ENCODE peak calls at places on chromosomes 1 and 21, in four cellular contexts. S is hepatocyte, G is BJ, L is neural progenitor cell. U is an unnamed sample.

GRCh38 chr1:245807306-245807705 is 652.5 kb downstream of the KIF26B start:
- DNase-seq in L (no peak), G (no peak), S (no peak), U (no peak)

GRCh38 chr1:154863702-154864174 is 6.3 kb downstream of the KCNN3 start:
- DNase-seq in S (peak), G (no peak), L (peak), U (peak)

GRCh38 chr1:61052393-61053280 is 29.7 kb upstream of the NFIA start:
- DNase-seq in G (no peak), S (no peak), L (peak), U (peak)

GRCh38 chr1:162916407-162916806 is 55.4 kb upstream of the CCDC190 start:
- DNase-seq in S (no peak), G (no peak), L (no peak), U (no peak)

GRCh38 chr1:202658251-202658650 is 52.0 kb downstream of the SYT2 start:
- DNase-seq in S (no peak), G (no peak), L (no peak), U (no peak)

GRCh38 chr1:213192026-213192425 is 141.0 kb downstream of the RPS6KC1 start:
- DNase-seq in L (no peak), S (no peak), G (no peak), U (no peak)

GRCh38 chr1:183911285-183911684 is 106.4 kb downstream of the RGL1 start:
- DNase-seq in L (no peak), G (no peak), S (no peak), U (no peak)

GRCh38 chr1:54806931-54807611 is 5.9 kb upstream of the TTC22 start:
- DNase-seq in G (no peak), L (no peak), S (no peak), U (peak)

GRCh38 chr1:15249032-15249601 is 2.1 kb downstream of the FHAD1 start:
- DNase-seq in L (no peak), G (no peak), S (no peak), U (no peak)

GRCh38 chr1:98323906-98324358 is 337.6 kb upstream of the SNX7 start:
- DNase-seq in G (peak), L (no peak), S (peak), U (peak)

GRCh38 chr1:231359113-231359512 is 21.0 kb downstream of the SPRTN start:
- DNase-seq in L (no peak), S (no peak), G (peak), U (no peak)

GRCh38 chr1:192524223-192524622 is 51.4 kb upstream of the RGS1 start:
- DNase-seq in G (no peak), L (no peak), S (no peak), U (no peak)

GRCh38 chr1:240732390-240732789 is 120.4 kb upstream of the GREM2 start:
- DNase-seq in G (no peak), L (peak), S (peak), U (no peak)

GRCh38 chr1:46302091-46303037 is 1.1 kb downstream of the LRRC41 start:
- DNase-seq in L (peak), G (no peak), S (peak), U (peak)

GRCh38 chr1:51093566-51093965 is 8.5 kb upstream of the C1orf185 start:
- DNase-seq in G (no peak), S (no peak), L (no peak), U (no peak)

GRCh38 chr1:14924012-14924452 is 229.5 kb upstream of the TMEM51 start:
- DNase-seq in S (peak), G (no peak), L (peak), U (peak)

GRCh38 chr1:172451002-172451443 is 7.2 kb upstream of the PIGC start:
- DNase-seq in S (peak), G (no peak), L (no peak), U (no peak)

GRCh38 chr21:19684328-19684727 is 1280.7 kb upstream of the TMPRSS15 start:
- DNase-seq in S (no peak), L (peak), G (no peak), U (peak)

GRCh38 chr21:32307706-32308105 is 9.1 kb downstream of the MRAP start:
- DNase-seq in G (no peak), L (no peak), S (no peak), U (no peak)

GRCh38 chr1:5883129-5884048 is 108.8 kb downstream of the NPHP4 start:
- DNase-seq in S (no peak), L (no peak), G (no peak), U (no peak)

GRCh38 chr1:67589519-67590233 is 95.3 kb upstream of the GADD45A start:
- DNase-seq in L (no peak), S (no peak), G (no peak), U (no peak)

GRCh38 chr1:39268906-39269305 is 64.4 kb downstream of the MACF1 start:
- DNase-seq in L (peak), S (peak), G (no peak), U (peak)

GRCh38 chr1:222021124-222021523 is 279.2 kb upstream of the DUSP10 start:
- DNase-seq in L (no peak), S (no peak), G (no peak), U (no peak)

GRCh38 chr1:25875154-25875855 is at the start of gene PAQR7:
- DNase-seq in G (no peak), S (peak), L (peak), U (peak)

GRCh38 chr1:197837911-197838310 is 62.6 kb upstream of the DENND1B start:
- DNase-seq in G (no peak), S (no peak), L (no peak), U (no peak)

GRCh38 chr1:161732319-161732718 is 11.0 kb downstream of the FCRLB start:
- DNase-seq in G (no peak), L (no peak), S (no peak), U (no peak)

GRCh38 chr1:35637401-35637809 is 3.9 kb downstream of the PSMB2 start:
- DNase-seq in G (no peak), S (peak), L (no peak), U (no peak)

GRCh38 chr1:213989740-213990472 is 2.1 kb downstream of the PROX1 start:
- DNase-seq in G (no peak), S (peak), L (no peak), U (peak)

GRCh38 chr1:206663832-206664652 is 20.7 kb upstream of the MAPKAPK2 start:
- DNase-seq in L (peak), S (peak), G (no peak), U (peak)

GRCh38 chr1:200081982-200082272 is 54.4 kb downstream of the NR5A2 start:
- DNase-seq in L (peak), S (no peak), G (no peak), U (peak)

GRCh38 chr1:200082329-200082728 is 54.8 kb downstream of the NR5A2 start:
- DNase-seq in S (no peak), L (no peak), G (no peak), U (no peak)

GRCh38 chr1:200075938-200076546 is 48.5 kb downstream of the NR5A2 start:
- DNase-seq in L (peak), S (peak), G (peak), U (no peak)

GRCh38 chr1:200079576-200079975 is 52.1 kb downstream of the NR5A2 start:
- DNase-seq in S (no peak), L (no peak), G (no peak), U (no peak)

GRCh38 chr1:200081151-200081981 is 53.9 kb downstream of the NR5A2 start:
- DNase-seq in L (peak), S (no peak), G (no peak), U (peak)
- H3K4me3 ChIP-seq in L (peak), S (no peak), G (no peak), U (no peak)

GRCh38 chr1:208684192-208684591 is 440.0 kb upstream of the PLXNA2 start:
- DNase-seq in L (no peak), S (no peak), G (no peak), U (no peak)

GRCh38 chr1:208683141-208683540 is 439.0 kb upstream of the PLXNA2 start:
- DNase-seq in G (no peak), S (no peak), L (no peak), U (no peak)

GRCh38 chr1:208682664-208683013 is 438.5 kb upstream of the PLXNA2 start:
- DNase-seq in L (no peak), G (no peak), S (no peak), U (no peak)

GRCh38 chr1:208686592-208686991 is 442.4 kb upstream of the PLXNA2 start:
- DNase-seq in G (no peak), S (no peak), L (no peak), U (no peak)

GRCh38 chr1:208681878-208682663 is 437.9 kb upstream of the PLXNA2 start:
- DNase-seq in G (no peak), L (no peak), S (no peak), U (no peak)
- TF ChIP-seq CTCF in G (no peak), L (no peak), S (no peak), U (no peak)

GRCh38 chr1:20621012-20621411 is 12.2 kb upstream of the PINK1 start:
- DNase-seq in G (no peak), S (no peak), L (no peak), U (no peak)
- H3K4me3 ChIP-seq in G (no peak), S (no peak), L (no peak), U (no peak)

GRCh38 chr1:48870596-48870995 is 93.9 kb upstream of the BEND5 start:
- DNase-seq in S (peak), G (no peak), L (peak), U (peak)
- TF ChIP-seq CTCF in S (peak), G (peak), L (peak), U (peak)

GRCh38 chr1:229717774-229718173 is 91.7 kb downstream of the URB2 start:
- DNase-seq in G (no peak), S (no peak), L (no peak), U (no peak)
- H3K4me3 ChIP-seq in G (no peak), S (no peak), L (no peak), U (no peak)

DNA sequence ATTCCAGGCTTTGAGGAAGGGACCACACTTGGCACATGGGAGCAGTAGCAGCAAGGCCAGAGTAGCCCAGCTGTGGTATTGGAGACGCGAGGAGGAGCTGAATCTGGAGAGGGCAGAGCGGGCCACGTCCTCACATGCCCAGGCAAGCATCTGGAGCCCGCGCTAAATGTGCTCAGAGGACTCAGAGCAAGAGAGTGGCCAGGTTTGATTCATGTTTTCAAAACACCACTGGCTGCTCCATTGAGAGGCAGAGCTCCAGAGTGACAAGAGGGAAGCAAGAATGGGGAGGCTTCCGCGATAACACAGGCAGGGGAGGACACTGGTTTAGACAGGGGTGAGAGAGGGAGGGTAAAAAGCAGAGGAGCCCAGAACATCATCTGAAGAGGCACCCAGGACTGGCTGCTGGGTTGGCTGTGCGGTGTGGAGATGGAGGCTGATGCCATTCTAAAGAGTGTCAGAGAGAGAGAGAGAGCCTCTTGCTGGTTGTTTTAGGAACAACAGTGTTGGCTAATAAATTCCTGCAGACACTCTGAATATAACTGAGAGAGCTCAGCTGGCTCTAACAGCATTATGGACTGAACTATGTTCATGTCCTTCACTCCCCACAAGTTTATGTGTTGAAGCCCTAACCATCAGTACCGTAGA is 32.3 kb downstream of the RCAN1 start:
- DNase-seq in G (no peak), L (peak), S (peak), U (peak)
- TF ChIP-seq CTCF in G (peak), L (peak), S (peak), U (peak)

GRCh38 chr1:181077576-181078242 is 10.8 kb upstream of the IER5 start:
- DNase-seq in G (no peak), L (no peak), S (no peak), U (no peak)
- H3K4me3 ChIP-seq in G (no peak), L (no peak), S (no peak), U (no peak)

GRCh38 chr1:217713223-217713622 is 82.1 kb downstream of the SPATA17 start:
- DNase-seq in L (no peak), G (no peak), S (no peak), U (no peak)

GRCh38 chr1:217717959-217718358 is 86.8 kb downstream of the SPATA17 start:
- DNase-seq in S (no peak), G (no peak), L (no peak), U (no peak)

GRCh38 chr1:217721692-217722091 is 90.5 kb downstream of the SPATA17 start:
- DNase-seq in G (no peak), S (peak), L (no peak), U (no peak)

DNA sequence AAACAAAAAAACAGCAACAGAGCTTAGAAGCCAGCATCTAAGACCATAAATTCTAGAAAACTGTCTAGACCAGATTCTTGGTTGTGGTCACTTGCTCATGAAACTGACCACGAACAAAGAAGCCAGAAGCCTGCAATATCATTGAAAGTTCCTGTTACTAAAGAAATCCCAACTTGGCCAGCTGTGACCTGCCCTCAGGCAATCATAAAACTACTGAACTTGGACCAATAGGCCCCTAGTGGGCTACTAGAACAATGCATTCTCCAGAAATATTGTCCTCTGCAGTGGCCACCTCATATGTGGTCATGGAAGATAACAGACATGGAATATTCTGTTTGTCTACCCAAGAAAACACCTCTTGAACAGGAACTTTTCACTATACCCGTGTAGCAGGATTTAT is 87.7 kb downstream of the SPATA17 start:
- DNase-seq in S (no peak), L (no peak), G (peak), U (no peak)
- TF ChIP-seq CTCF in S (no peak), L (no peak), G (no peak), U (peak)

DNA sequence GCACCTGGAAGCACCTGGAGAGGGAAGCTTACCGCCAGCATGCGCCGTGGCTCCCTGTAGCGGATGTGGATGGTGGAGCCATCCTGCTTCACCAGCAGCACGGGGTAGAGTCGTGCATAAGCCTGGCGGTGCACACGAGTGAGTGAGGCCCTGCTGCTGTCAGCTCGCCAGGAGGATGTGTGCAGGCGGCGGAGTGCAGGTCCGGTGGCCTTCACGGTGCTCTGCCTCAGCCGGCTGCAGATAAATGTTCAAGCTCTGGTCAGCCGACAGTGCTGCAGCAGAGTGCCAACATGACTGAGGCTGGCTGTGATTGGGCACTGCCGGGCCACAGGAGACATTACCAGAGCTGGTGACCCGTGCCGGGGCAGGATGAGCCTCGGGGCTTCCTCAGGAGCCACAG is 1.5 kb downstream of the MRPL55 start:
- DNase-seq in L (no peak), G (no peak), S (no peak), U (peak)
- H3K4me3 ChIP-seq in L (no peak), G (no peak), S (no peak), U (no peak)